ENCODE peak calls at places on chromosomes 6 and 20, in eight cellular contexts. T, O, I, A, B, R, C and H are unnamed samples.

GRCh38 chr6:34243901-34244884 is 4.6 kb downstream of the SMIM29 start:
- DNase-seq in I (no peak), T (no peak), O (peak), A (peak), B (peak), C (no peak), R (peak), H (peak)

GRCh38 chr6:133953634-133954415 is 801 bp downstream of the TBPL1 start:
- DNase-seq in B (no peak), T (no peak), R (no peak), I (no peak), C (no peak), A (no peak), O (no peak), H (no peak)

GRCh38 chr6:106510090-106510970 is 119.0 kb downstream of the RTN4IP1 start:
- DNase-seq in B (peak), T (peak), R (peak), C (peak), A (peak), O (peak), I (peak), H (no peak)

GRCh38 chr20:61424011-61424627 is 172.1 kb downstream of the CDH4 start:
- DNase-seq in C (no peak), B (no peak), O (no peak), R (no peak), A (no peak), T (no peak), I (no peak), H (no peak)

GRCh38 chr20:24785141-24785924 is 163.7 kb upstream of the CST7 start:
- DNase-seq in B (no peak), A (no peak), T (no peak), O (peak), R (no peak), I (no peak), C (peak), H (peak)

GRCh38 chr6:39786636-39787035 is 5.5 kb upstream of the DAAM2 start:
- DNase-seq in C (no peak), R (no peak), B (no peak), I (no peak), T (no peak), A (no peak), O (no peak), H (no peak)

GRCh38 chr6:26020291-26020982 is 57.8 kb downstream of the TRIM38 start:
- DNase-seq in I (peak), R (peak), B (peak), A (peak), C (peak), O (peak), T (peak), H (no peak)

GRCh38 chr6:108732101-108732870 is 115.9 kb upstream of the ARMC2 start:
- DNase-seq in R (no peak), B (no peak), C (no peak), T (peak), I (no peak), O (peak), A (peak), H (no peak)

GRCh38 chr6:43172127-43173007 is 1.3 kb downstream of the SRF start:
- DNase-seq in R (peak), A (peak), C (peak), B (peak), O (peak), I (peak), T (no peak), H (peak)

GRCh38 chr20:50575869-50576720 is 65.9 kb downstream of the PTPN1 start:
- DNase-seq in O (no peak), I (peak), B (peak), C (no peak), R (peak), T (peak), A (peak), H (no peak)

GRCh38 chr6:31907158-31907813 is 5.4 kb upstream of the ZBTB12 start:
- DNase-seq in I (no peak), C (no peak), T (no peak), O (peak), R (no peak), B (no peak), A (no peak), H (no peak)

GRCh38 chr20:35627121-35627520 is 11.5 kb downstream of the SPAG4 start:
- DNase-seq in T (no peak), A (no peak), R (no peak), I (no peak), O (no peak), C (no peak), B (no peak), H (no peak)

GRCh38 chr6:24196198-24196597 is 70.2 kb downstream of the NRSN1 start:
- DNase-seq in I (no peak), A (no peak), C (no peak), R (no peak), O (no peak), B (no peak), T (no peak), H (no peak)

DNA sequence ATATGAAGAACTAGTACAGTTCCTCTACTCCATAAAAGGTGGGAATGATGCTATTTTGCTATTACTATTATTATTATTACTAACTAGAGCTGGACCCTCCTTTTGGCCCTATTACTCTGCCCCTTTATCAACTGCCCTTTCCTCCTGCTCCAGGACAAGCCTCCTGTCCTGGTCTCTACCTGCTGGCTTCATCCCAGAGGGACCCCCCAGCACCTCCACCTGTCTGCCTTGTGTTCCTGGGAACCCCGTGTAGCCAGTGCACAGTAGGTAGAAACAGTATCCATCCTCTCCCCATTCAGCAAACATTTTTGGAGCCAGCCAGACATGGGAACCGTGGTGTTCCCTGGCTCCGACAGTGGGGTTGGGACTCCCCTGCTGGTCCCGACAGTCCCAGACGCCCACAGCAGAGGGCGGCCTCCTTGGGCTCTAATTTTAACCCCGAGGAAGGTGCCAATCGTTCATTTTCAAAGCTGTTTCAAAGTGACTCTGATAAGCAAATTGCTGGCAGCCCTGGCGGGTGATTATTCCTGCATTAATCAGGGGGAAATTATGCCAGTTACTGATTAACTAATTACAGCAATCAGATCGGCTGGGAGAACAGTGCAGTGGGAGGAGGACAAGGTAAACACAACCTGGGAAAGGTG is 44.2 kb upstream of the MDGA1 start:
- DNase-seq in A (peak), O (no peak), B (no peak), T (no peak), C (peak), I (peak), R (no peak), H (peak)
- TF ChIP-seq CTCF in A (peak), O (peak), B (peak), T (no peak), C (peak), I (peak), R (no peak), H (peak)

GRCh38 chr6:1316482-1317220 is 4.8 kb downstream of the FOXQ1 start:
- DNase-seq in O (no peak), R (no peak), C (peak), B (peak), A (peak), I (peak), T (no peak), H (no peak)
- TF ChIP-seq CTCF in O (peak), R (no peak), C (no peak), B (no peak), A (no peak), I (no peak), T (no peak), H (peak)

DNA sequence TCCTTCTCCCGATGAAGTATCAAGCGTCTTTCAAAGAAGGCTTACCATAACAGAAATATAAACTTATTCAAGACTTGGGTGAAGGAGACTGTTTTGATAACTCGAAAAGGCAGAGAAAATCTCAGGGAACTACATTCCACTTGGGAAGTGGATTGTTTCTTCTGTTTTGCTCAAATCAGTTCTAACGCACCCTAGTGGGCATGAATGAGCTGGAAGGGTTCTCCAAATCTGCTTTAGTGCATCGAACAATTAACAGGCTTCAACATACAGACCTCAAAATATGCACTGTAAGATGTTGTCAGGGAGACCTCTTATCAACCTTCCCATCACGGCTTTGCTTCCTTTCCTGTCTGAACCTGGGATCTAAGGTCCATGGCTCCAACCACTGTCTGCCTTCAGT is 392.5 kb downstream of the CD83 start:
- DNase-seq in I (no peak), A (no peak), T (no peak), B (no peak), O (no peak), R (no peak), C (no peak), H (no peak)
- TF ChIP-seq CTCF in I (no peak), A (no peak), T (no peak), B (no peak), O (no peak), R (no peak), C (no peak), H (peak)

DNA sequence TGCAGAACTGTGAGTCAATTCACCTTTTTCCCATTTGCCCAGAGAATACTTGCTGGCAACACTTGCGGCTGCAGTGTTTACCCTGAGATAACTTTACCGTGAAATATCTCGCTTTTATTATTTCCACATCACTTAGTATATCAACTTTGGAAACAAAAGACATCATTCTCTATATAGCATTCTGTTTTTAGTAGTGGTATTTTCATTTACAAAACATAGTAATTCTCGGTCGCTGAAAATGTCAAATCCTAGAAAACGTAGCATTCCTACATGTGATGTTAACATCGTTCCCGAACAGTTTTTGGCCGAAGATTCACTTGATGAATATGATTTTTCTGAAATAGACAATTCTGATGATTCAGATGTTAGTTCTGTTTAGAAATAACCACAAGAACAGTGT is 52.0 kb downstream of the NHLRC1 start:
- DNase-seq in I (no peak), O (no peak), R (no peak), A (no peak), C (no peak), B (no peak), T (no peak), H (no peak)
- TF ChIP-seq CTCF in I (no peak), O (no peak), R (no peak), A (no peak), C (no peak), B (no peak), T (no peak), H (no peak)

GRCh38 chr20:56949318-56949717 is 317.1 kb downstream of the BMP7 start:
- DNase-seq in A (no peak), B (no peak), C (no peak), I (no peak), O (no peak), T (peak), R (no peak), H (no peak)
- TF ChIP-seq CTCF in A (no peak), B (no peak), C (no peak), I (no peak), O (no peak), T (no peak), R (no peak), H (no peak)

GRCh38 chr6:118895241-118895561 is 1.2 kb downstream of the ASF1A start:
- DNase-seq in I (no peak), C (no peak), O (no peak), A (no peak), R (no peak), B (no peak), T (no peak), H (no peak)

GRCh38 chr6:118893882-118894424 is at the start of gene ASF1A:
- DNase-seq in R (peak), A (peak), T (peak), I (peak), B (peak), O (peak), C (peak), H (peak)

GRCh38 chr6:118893095-118893881 is 664 bp upstream of the ASF1A start:
- DNase-seq in T (no peak), A (no peak), B (no peak), R (peak), C (no peak), I (peak), O (peak), H (no peak)

GRCh38 chr6:118896339-118897136 is 2.6 kb downstream of the ASF1A start:
- DNase-seq in A (no peak), B (no peak), O (peak), R (no peak), T (no peak), C (no peak), I (peak), H (no peak)

GRCh38 chr6:118894425-118895240 is 681 bp downstream of the ASF1A start:
- DNase-seq in R (peak), A (peak), T (peak), C (peak), O (peak), I (peak), B (peak), H (no peak)
- TF ChIP-seq CTCF in R (no peak), A (no peak), T (no peak), C (no peak), O (no peak), I (no peak), B (no peak), H (no peak)

DNA sequence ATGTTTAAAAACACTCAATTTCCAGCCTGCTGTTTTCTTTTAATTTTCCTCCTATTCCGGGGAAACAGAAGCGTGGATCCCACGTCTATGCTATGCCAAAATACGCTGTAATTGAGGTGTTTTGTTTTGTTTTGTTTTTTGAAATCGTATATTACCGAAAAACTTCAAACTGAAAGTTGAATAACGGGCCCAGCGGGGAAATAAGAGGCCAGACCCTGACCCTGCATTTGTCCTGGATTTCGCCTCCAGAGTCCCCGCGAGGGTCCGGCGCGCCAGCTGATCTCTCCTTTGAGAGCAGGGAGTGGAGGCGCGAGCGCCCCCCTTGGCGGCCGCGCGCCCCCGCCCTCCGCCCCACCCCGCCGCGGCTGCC is 335 bp upstream of the BMP2 start:
- DNase-seq in I (no peak), T (no peak), R (no peak), C (peak), B (no peak), O (no peak), A (no peak), H (no peak)
- TF ChIP-seq CTCF in I (no peak), T (no peak), R (no peak), C (no peak), B (no peak), O (no peak), A (no peak), H (no peak)

GRCh38 chr6:21749754-21750153 is 156.2 kb downstream of the SOX4 start:
- DNase-seq in R (no peak), C (no peak), T (no peak), A (no peak), O (no peak), I (peak), B (no peak), H (no peak)

GRCh38 chr6:21750479-21751018 is 157.0 kb downstream of the SOX4 start:
- DNase-seq in R (no peak), B (no peak), A (no peak), C (no peak), O (no peak), T (no peak), I (no peak), H (no peak)

GRCh38 chr6:21745543-21746337 is 152.2 kb downstream of the SOX4 start:
- DNase-seq in C (no peak), A (no peak), I (no peak), R (no peak), B (no peak), T (no peak), O (no peak), H (no peak)

GRCh38 chr6:21747441-21747840 is 153.9 kb downstream of the SOX4 start:
- DNase-seq in B (no peak), C (no peak), R (no peak), A (no peak), O (no peak), I (no peak), T (no peak), H (no peak)

GRCh38 chr6:21748343-21749063 is 155.0 kb downstream of the SOX4 start:
- DNase-seq in A (no peak), B (no peak), C (no peak), R (no peak), O (peak), T (no peak), I (no peak), H (no peak)
- TF ChIP-seq CTCF in A (no peak), B (no peak), C (no peak), R (no peak), O (no peak), T (no peak), I (no peak), H (no peak)

GRCh38 chr6:95819939-95820338 is 195.8 kb upstream of the FUT9 start:
- DNase-seq in R (no peak), O (no peak), I (no peak), B (no peak), C (no peak), A (no peak), T (no peak), H (no peak)
- TF ChIP-seq CTCF in R (no peak), O (peak), I (no peak), B (no peak), C (no peak), A (no peak), T (no peak), H (peak)